ENCODE peak calls at places on chromosomes 12 and 14, in seven cellular contexts. S is progenitor cell of endocrine pancreas, W is posterior cingulate gyrus, E is endodermal cell, C is body of pancreas, F is mesenchymal stem cell, O is A549. Q is an unnamed sample.

GRCh38 chr12:120928864-120929652 is 24.9 kb upstream of the SPPL3 start:
- DNase-seq in S (peak; percentile 32), W (no peak), E (peak; percentile 92), C (peak; percentile 74), F (no peak), O (no peak), Q (no peak)

GRCh38 chr12:4421590-4422031 is 24.0 kb downstream of the FGF6 start:
- DNase-seq in S (no peak), W (no peak), E (peak; percentile 74), C (no peak), F (peak; percentile 47), O (peak; percentile 57), Q (peak; percentile 6)

GRCh38 chr12:51593539-51593938 is 2.5 kb downstream of the SCN8A start:
- DNase-seq in S (no peak), W (no peak), E (peak; percentile 76), C (peak; percentile 22), F (peak; percentile 67), O (no peak), Q (no peak)

GRCh38 chr14:94310248-94310647 is 12.9 kb downstream of the SERPINA6 start:
- DNase-seq in S (no peak), W (no peak), E (no peak), C (no peak), F (no peak), O (no peak), Q (no peak)

GRCh38 chr14:62159314-62159713 is 397.1 kb downstream of the SNAPC1 start:
- DNase-seq in S (no peak), W (no peak), E (no peak), C (no peak), F (no peak), O (no peak), Q (no peak)

GRCh38 chr12:123150273-123150803 is 552 bp downstream of the PITPNM2 start:
- DNase-seq in S (peak; percentile 19), W (no peak), E (peak; percentile 77), C (peak; percentile 45), F (peak; percentile 20), O (peak; percentile 50), Q (peak; percentile 3)

GRCh38 chr14:81412779-81413178 is 12.7 kb upstream of the STON2 start:
- DNase-seq in S (no peak), W (no peak), E (peak; percentile 53), C (no peak), F (no peak), O (no peak), Q (no peak)

GRCh38 chr14:28609228-28609828 is 157.3 kb upstream of the FOXG1 start:
- DNase-seq in S (peak; percentile 53), W (peak; percentile 86), E (peak; percentile 88), C (peak; percentile 50), F (peak; percentile 30), O (peak; percentile 1), Q (no peak)

GRCh38 chr12:48982397-48983080 is 4.4 kb downstream of the WNT1 start:
- DNase-seq in S (no peak), W (no peak), E (peak; percentile 31), C (no peak), F (no peak), O (no peak), Q (no peak)

Q was measured in CD4-positive, CD25-positive, alpha-beta regulatory T cell.